ENCODE peak calls at places on chromosomes 12 and 14, in ten cellular contexts. M is Karpas-422; X is fibroblast of pulmonary artery; W is adrenal gland; Q is stimulated activated naive CD8-positive, alpha-beta T cell treated with anti-CD3 and anti-CD28 coated beads, Interleukin-15, amount 100 ng/mL, for 72 hours; R is fibroblast of mammary gland; P is stimulated activated CD8-positive, alpha-beta memory T cell treated with anti-CD3 and anti-CD28 coated beads, Interleukin-15, amount 100 ng/mL, for 4 hours; F is T-helper 2 cell; I is NCI-H748 treated with DMSO at 0.1 percent for 48 hours; A is caudate nucleus. N is an unnamed sample.

GRCh38 chr14:87522575-87522974 is 470.4 kb downstream of the GALC start:
- DNase-seq in I (no peak), P (no peak), F (no peak), X (no peak), A (no peak), Q (no peak), W (no peak), M (peak; percentile 68), R (no peak), N (no peak)

GRCh38 chr14:100010679-100011078 is 54.5 kb upstream of the EVL start:
- DNase-seq in F (no peak), M (no peak), Q (no peak), R (peak; percentile 59), P (no peak), W (no peak), X (no peak), A (no peak), I (no peak), N (no peak)

GRCh38 chr14:81137316-81137715 is 83.4 kb downstream of the GTF2A1 start:
- DNase-seq in R (peak; percentile 84), F (no peak), Q (no peak), M (no peak), I (no peak), W (peak; percentile 42), A (no peak), X (peak; percentile 40), P (no peak), N (no peak)

GRCh38 chr12:27434673-27435565 is 11.6 kb upstream of the SMCO2 start:
- DNase-seq in I (no peak), W (no peak), P (no peak), F (no peak), A (no peak), R (peak; percentile 10), M (peak; percentile 54), X (peak; percentile 11), Q (peak; percentile 20), N (peak; percentile 8)

GRCh38 chr14:37116933-37117844 is 55.2 kb downstream of the SLC25A21 start:
- DNase-seq in M (peak; percentile 57), R (peak; percentile 84), Q (no peak), P (no peak), W (no peak), A (no peak), I (no peak), F (no peak), X (peak; percentile 43), N (no peak)

GRCh38 chr12:119802472-119802871 is 74.6 kb downstream of the CIT start:
- DNase-seq in X (peak; percentile 57), P (no peak), Q (no peak), A (peak; percentile 45), I (no peak), W (peak; percentile 48), M (no peak), F (no peak), R (peak; percentile 77), N (no peak)

GRCh38 chr12:83092101-83092500 is 405.4 kb downstream of the TMTC2 start:
- DNase-seq in I (no peak), M (no peak), W (no peak), Q (no peak), P (no peak), A (no peak), R (no peak), F (no peak), X (no peak), N (no peak)

GRCh38 chr12:67358686-67359374 is 89.7 kb downstream of the CAND1 start:
- DNase-seq in F (no peak), M (no peak), Q (no peak), W (no peak), R (peak; percentile 96), A (no peak), X (peak; percentile 59), P (no peak), I (no peak), N (no peak)

GRCh38 chr14:73787760-73788508 is 63.7 kb upstream of the PTGR2 start:
- DNase-seq in Q (peak; percentile 68), M (peak; percentile 63), A (no peak), X (peak; percentile 64), F (no peak), W (no peak), I (no peak), P (peak; percentile 33), R (peak; percentile 77), N (no peak)

GRCh38 chr12:57832966-57833365 is 13.6 kb downstream of the CTDSP2 start:
- DNase-seq in I (no peak), P (no peak), X (no peak), F (no peak), M (no peak), R (no peak), A (no peak), W (no peak), Q (no peak), N (no peak)

GRCh38 chr14:59622641-59623040 is 46.0 kb upstream of the CCDC175 start:
- DNase-seq in F (no peak), P (no peak), X (no peak), W (no peak), R (no peak), A (no peak), M (no peak), Q (no peak), I (no peak), N (no peak)

GRCh38 chr12:43038991-43039390 is 449.4 kb upstream of the PRICKLE1 start:
- DNase-seq in Q (no peak), W (no peak), A (no peak), F (no peak), P (no peak), I (no peak), M (no peak), R (no peak), X (no peak), N (no peak)

GRCh38 chr12:98332626-98333025 is 182.8 kb upstream of the TMPO start:
- DNase-seq in A (no peak), P (no peak), M (no peak), I (peak; percentile 45), R (no peak), Q (no peak), X (no peak), F (no peak), W (no peak), N (no peak)

GRCh38 chr14:101408077-101408831 is 153.0 kb upstream of the DIO3 start:
- DNase-seq in M (no peak), Q (no peak), W (no peak), I (peak; percentile 84), R (peak; percentile 46), X (peak; percentile 14), F (no peak), P (no peak), A (peak; percentile 26), N (no peak)

GRCh38 chr14:59463773-59464650 is 1.2 kb downstream of the GPR135 start:
- DNase-seq in M (no peak), Q (peak; percentile 56), X (no peak), W (peak; percentile 45), I (peak; percentile 36), A (peak; percentile 56), F (peak; percentile 5), R (no peak), P (no peak), N (peak; percentile 46)

GRCh38 chr12:59780605-59781135 is 184.8 kb downstream of the SLC16A7 start:
- DNase-seq in A (no peak), X (peak; percentile 62), I (no peak), Q (no peak), P (no peak), W (peak; percentile 26), F (no peak), R (peak; percentile 69), M (no peak), N (no peak)

GRCh38 chr14:55689971-55690871 is 110.2 kb downstream of the KTN1 start:
- DNase-seq in W (no peak), P (no peak), M (peak; percentile 68), R (no peak), X (no peak), A (no peak), I (no peak), Q (no peak), F (no peak), N (no peak)

GRCh38 chr14:99274346-99275221 is 2.6 kb upstream of the BCL11B start:
- DNase-seq in W (peak; percentile 64), Q (peak; percentile 70), P (no peak), M (no peak), X (peak; percentile 80), F (no peak), R (peak; percentile 51), I (peak; percentile 90), A (peak; percentile 69), N (no peak)

GRCh38 chr12:27095346-27095745 is 13.0 kb upstream of the C12orf71 start:
- DNase-seq in A (no peak), X (no peak), M (peak; percentile 73), F (no peak), Q (no peak), P (no peak), I (no peak), R (no peak), W (no peak), N (no peak)

GRCh38 chr14:50335389-50335788 is 23.3 kb downstream of the DMAC2L start:
- DNase-seq in F (no peak), A (peak; percentile 79), Q (no peak), X (peak; percentile 88), I (peak; percentile 88), M (no peak), W (peak; percentile 40), R (peak; percentile 67), P (no peak), N (no peak)

GRCh38 chr14:68977741-68978549 is 1.2 kb downstream of the ACTN1 start:
- DNase-seq in A (no peak), I (peak; percentile 51), M (no peak), Q (peak; percentile 88), W (peak; percentile 74), P (no peak), F (peak; percentile 13), X (peak; percentile 86), R (peak; percentile 88), N (peak; percentile 45)

GRCh38 chr14:101889898-101890297 is 74.5 kb upstream of the DYNC1H1 start:
- DNase-seq in M (peak; percentile 55), R (peak; percentile 30), X (peak; percentile 25), F (no peak), A (no peak), W (no peak), I (no peak), Q (no peak), P (no peak), N (no peak)

GRCh38 chr12:110183386-110183785 is 59.2 kb downstream of the IFT81 start:
- DNase-seq in I (no peak), X (no peak), W (no peak), R (no peak), F (no peak), P (no peak), A (peak; percentile 33), Q (no peak), M (no peak), N (no peak)

GRCh38 chr14:55245657-55246268 is 25.5 kb upstream of the FBXO34 start:
- DNase-seq in A (no peak), M (peak; percentile 81), P (no peak), W (peak; percentile 25), I (no peak), Q (no peak), F (no peak), X (peak; percentile 56), R (peak; percentile 39), N (no peak)

GRCh38 chr12:20646239-20646827 is 48.8 kb upstream of the SLCO1C1 start:
- DNase-seq in I (no peak), W (no peak), Q (no peak), X (peak; percentile 75), P (no peak), A (no peak), F (no peak), R (peak; percentile 69), M (peak; percentile 68), N (no peak)

GRCh38 chr12:78119351-78119918 is 288.7 kb downstream of the NAV3 start:
- DNase-seq in F (no peak), M (no peak), X (no peak), R (no peak), I (no peak), Q (no peak), A (no peak), W (no peak), P (no peak), N (no peak)

GRCh38 chr14:71117839-71118743 is 210.8 kb downstream of the PCNX1 start:
- DNase-seq in R (peak; percentile 89), P (no peak), I (no peak), A (no peak), Q (no peak), X (peak; percentile 66), W (no peak), M (no peak), F (no peak), N (no peak)

GRCh38 chr12:2301531-2302461 is 249.0 kb downstream of the CACNA1C start:
- DNase-seq in W (peak; percentile 63), I (no peak), X (no peak), P (no peak), Q (no peak), A (no peak), M (no peak), R (peak; percentile 36), F (no peak), N (no peak)